ENCODE peak calls at places on chromosomes 11 and 22, in six cellular contexts. R is HFFc6, I is cardiac muscle cell, M is tibial artery, E is cardiac fibroblast, D is H9. O is an unnamed sample.

GRCh38 chr11:133531971-133532651 is at the start of gene OPCML:
- DNase-seq in R (no peak), I (no peak), M (no peak), E (no peak), D (peak), O (no peak)

GRCh38 chr11:65392186-65392829 is 5.9 kb downstream of the FRMD8 start:
- DNase-seq in R (no peak), I (no peak), M (no peak), E (no peak), D (no peak), O (no peak)

GRCh38 chr22:42957958-42958357 is 57.0 kb downstream of the PACSIN2 start:
- DNase-seq in R (no peak), I (no peak), M (no peak), E (no peak), D (no peak), O (no peak)

GRCh38 chr11:1442163-1442562 is 44.4 kb downstream of the MOB2 start:
- DNase-seq in R (no peak), I (peak), M (no peak), E (peak), D (peak), O (peak)

GRCh38 chr11:107756553-107756952 is 44.7 kb upstream of the SLN start:
- DNase-seq in R (no peak), I (no peak), M (no peak), E (no peak), D (no peak), O (no peak)

GRCh38 chr22:37747715-37748100 is 50.9 kb downstream of the TRIOBP start:
- DNase-seq in R (no peak), I (no peak), M (no peak), E (no peak), D (no peak), O (no peak)

GRCh38 chr11:1829039-1829820 is 5.6 kb upstream of the SYT8 start:
- DNase-seq in R (peak), I (peak), M (peak), E (peak), D (no peak), O (peak)

GRCh38 chr11:494761-495536 is 12.1 kb downstream of the RNH1 start:
- DNase-seq in R (no peak), I (no peak), M (no peak), E (no peak), D (no peak), O (no peak)

GRCh38 chr22:18031670-18032454 is 7.5 kb upstream of the MICAL3 start:
- DNase-seq in R (peak), I (peak), M (peak), E (peak), D (no peak), O (peak)

GRCh38 chr11:76770642-76771445 is 12.3 kb upstream of the TSKU start:
- DNase-seq in R (peak), I (peak), M (peak), E (peak), D (no peak), O (peak)

GRCh38 chr11:134858783-134859480 is 446.9 kb upstream of the B3GAT1 start:
- DNase-seq in R (no peak), I (no peak), M (no peak), E (no peak), D (no peak), O (no peak)

GRCh38 chr11:105244157-105244820 is 104.7 kb upstream of the CARD18 start:
- DNase-seq in R (peak), I (peak), M (peak), E (peak), D (no peak), O (peak)

GRCh38 chr11:15216678-15217077 is 102.0 kb downstream of the INSC start:
- DNase-seq in R (no peak), I (no peak), M (no peak), E (no peak), D (no peak), O (peak)

GRCh38 chr11:10396771-10397170 is 58.3 kb upstream of the AMPD3 start:
- DNase-seq in R (no peak), I (no peak), M (no peak), E (no peak), D (no peak), O (no peak)

GRCh38 chr22:50209893-50210292 is 9.1 kb downstream of the SELENOO start:
- DNase-seq in R (peak), I (peak), M (no peak), E (peak), D (no peak), O (peak)

GRCh38 chr22:24506802-24507438 is 11.8 kb downstream of the UPB1 start:
- DNase-seq in R (peak), I (no peak), M (no peak), E (no peak), D (peak), O (peak)

GRCh38 chr22:47384977-47385376 is 622.5 kb downstream of the TBC1D22A start:
- DNase-seq in R (no peak), I (no peak), M (peak), E (no peak), D (no peak), O (no peak)

GRCh38 chr11:93573184-93573583 is 30.0 kb upstream of the SMCO4 start:
- DNase-seq in R (peak), I (no peak), M (no peak), E (no peak), D (no peak), O (no peak)

GRCh38 chr22:37282385-37282677 is at the start of gene CYTH4:
- DNase-seq in R (no peak), I (no peak), M (peak), E (no peak), D (no peak), O (peak)

GRCh38 chr11:83070044-83070877 is 1.4 kb downstream of the RAB30 start:
- DNase-seq in R (peak), I (peak), M (no peak), E (peak), D (peak), O (no peak)

GRCh38 chr11:133531450-133531849 is 851 bp downstream of the OPCML start:
- DNase-seq in R (no peak), I (no peak), M (no peak), E (no peak), D (no peak), O (no peak)

DNA sequence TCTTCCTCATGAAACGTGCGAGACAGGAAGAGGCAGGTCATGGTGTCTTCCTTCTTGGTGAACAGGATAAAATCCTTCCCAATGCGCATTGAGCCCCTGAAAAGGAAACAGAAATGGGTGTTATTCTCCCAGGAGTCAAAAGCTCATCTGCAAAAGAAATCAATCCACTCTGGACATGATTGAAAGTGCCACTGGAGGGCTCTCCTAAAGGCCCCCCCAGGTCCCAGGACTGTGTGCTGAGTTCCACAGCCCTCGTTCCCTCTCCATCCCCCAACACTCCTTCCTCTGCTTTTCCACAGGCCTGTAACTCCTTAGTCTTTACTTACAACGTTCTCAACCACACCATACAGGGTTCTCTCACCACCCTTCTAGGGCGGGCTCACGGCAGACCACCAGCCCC is 22.2 kb downstream of the MORC2 start:
- DNase-seq in R (no peak), I (no peak), M (no peak), E (no peak), D (no peak), O (no peak)
- TF ChIP-seq CTCF in R (no peak), I (no peak), M (no peak), E (no peak), D (no peak), O (no peak)

GRCh38 chr11:124837491-124837856 is 27.8 kb upstream of the ROBO3 start:
- DNase-seq in R (peak), I (peak), M (no peak), E (peak), D (peak), O (peak)
- TF ChIP-seq CTCF in R (peak), I (peak), M (no peak), E (peak), D (no peak), O (no peak)

DNA sequence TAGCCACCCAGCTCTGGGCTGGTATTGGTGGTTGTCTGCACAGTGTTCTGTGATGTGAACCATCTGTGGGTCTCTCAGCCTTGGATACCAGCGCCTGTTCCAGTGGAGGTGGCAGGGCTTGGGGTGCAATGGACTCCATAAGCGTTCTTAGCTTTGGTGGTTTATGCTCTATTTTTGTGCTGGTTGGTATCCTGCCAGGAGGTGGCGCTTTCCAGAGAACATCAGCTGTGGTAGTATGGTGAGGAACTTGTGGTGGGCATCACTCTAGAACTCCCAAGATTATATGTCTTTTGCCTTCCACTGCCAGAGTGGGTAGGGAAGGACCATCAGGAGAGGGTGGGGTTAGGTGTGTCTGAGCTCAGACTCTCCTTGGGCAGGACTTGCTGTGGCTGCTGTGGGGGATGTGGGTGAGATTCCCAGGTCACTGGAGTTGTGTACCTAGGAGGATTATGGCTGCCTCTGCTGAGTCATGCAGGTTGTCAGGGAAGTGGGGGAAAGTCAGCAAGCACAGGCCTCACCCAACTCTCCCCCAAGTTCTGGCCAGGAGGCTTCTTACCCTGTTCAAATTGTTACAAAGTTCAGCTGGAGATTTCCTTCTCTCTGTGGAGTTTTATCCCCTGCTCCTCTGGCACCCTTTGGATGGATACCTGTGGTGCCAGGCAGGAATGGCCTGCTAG is 47.2 kb downstream of the MRGPRX2 start:
- DNase-seq in R (no peak), I (no peak), M (no peak), E (no peak), D (peak), O (peak)
- TF ChIP-seq CTCF in R (peak), I (peak), M (no peak), E (peak), D (peak), O (no peak)

GRCh38 chr11:46408407-46408986 is 16.9 kb upstream of the CHRM4 start:
- DNase-seq in R (no peak), I (no peak), M (no peak), E (no peak), D (no peak), O (no peak)

GRCh38 chr11:46407635-46408034 is 16.1 kb upstream of the CHRM4 start:
- DNase-seq in R (no peak), I (no peak), M (no peak), E (no peak), D (no peak), O (no peak)

GRCh38 chr11:46414466-46414796 is 22.9 kb upstream of the CHRM4 start:
- DNase-seq in R (no peak), I (no peak), M (no peak), E (no peak), D (no peak), O (no peak)

GRCh38 chr11:46413755-46414465 is 22.3 kb upstream of the CHRM4 start:
- DNase-seq in R (no peak), I (no peak), M (no peak), E (no peak), D (no peak), O (no peak)

GRCh38 chr11:46410021-46410420 is 18.4 kb upstream of the CHRM4 start:
- DNase-seq in R (no peak), I (peak), M (peak), E (peak), D (peak), O (no peak)
- TF ChIP-seq CTCF in R (peak), I (peak), M (no peak), E (peak), D (peak), O (no peak)

GRCh38 chr11:125164422-125165110 is at the start of gene PKNOX2:
- DNase-seq in R (peak), I (peak), M (peak), E (peak), D (peak), O (peak)
- TF ChIP-seq CTCF in R (peak), I (peak), M (no peak), E (peak), D (peak), O (no peak)

GRCh38 chr22:44366372-44367310 is 53.9 kb upstream of the SHISAL1 start:
- DNase-seq in R (no peak), I (no peak), M (no peak), E (no peak), D (no peak), O (no peak)

GRCh38 chr22:44369916-44370804 is 57.4 kb upstream of the SHISAL1 start:
- DNase-seq in R (no peak), I (no peak), M (no peak), E (no peak), D (no peak), O (no peak)

GRCh38 chr22:44371741-44372525 is 59.2 kb upstream of the SHISAL1 start:
- DNase-seq in R (no peak), I (no peak), M (no peak), E (no peak), D (no peak), O (no peak)

GRCh38 chr22:44368611-44369010 is 55.9 kb upstream of the SHISAL1 start:
- DNase-seq in R (no peak), I (no peak), M (no peak), E (no peak), D (no peak), O (no peak)

GRCh38 chr22:44369241-44369652 is 56.5 kb upstream of the SHISAL1 start:
- DNase-seq in R (no peak), I (no peak), M (no peak), E (no peak), D (peak), O (no peak)
- TF ChIP-seq CTCF in R (peak), I (peak), M (no peak), E (peak), D (peak), O (no peak)

GRCh38 chr11:30585892-30586250 is 282 bp downstream of the MPPED2 start:
- DNase-seq in R (no peak), I (peak), M (peak), E (no peak), D (peak), O (peak)

GRCh38 chr11:30583505-30584280 is 2.5 kb downstream of the MPPED2 start:
- DNase-seq in R (no peak), I (no peak), M (peak), E (no peak), D (peak), O (no peak)

GRCh38 chr11:30585067-30585891 is 874 bp downstream of the MPPED2 start:
- DNase-seq in R (no peak), I (no peak), M (peak), E (no peak), D (peak), O (peak)

GRCh38 chr11:30581646-30582045 is 4.5 kb downstream of the MPPED2 start:
- DNase-seq in R (no peak), I (no peak), M (no peak), E (no peak), D (no peak), O (no peak)

DNA sequence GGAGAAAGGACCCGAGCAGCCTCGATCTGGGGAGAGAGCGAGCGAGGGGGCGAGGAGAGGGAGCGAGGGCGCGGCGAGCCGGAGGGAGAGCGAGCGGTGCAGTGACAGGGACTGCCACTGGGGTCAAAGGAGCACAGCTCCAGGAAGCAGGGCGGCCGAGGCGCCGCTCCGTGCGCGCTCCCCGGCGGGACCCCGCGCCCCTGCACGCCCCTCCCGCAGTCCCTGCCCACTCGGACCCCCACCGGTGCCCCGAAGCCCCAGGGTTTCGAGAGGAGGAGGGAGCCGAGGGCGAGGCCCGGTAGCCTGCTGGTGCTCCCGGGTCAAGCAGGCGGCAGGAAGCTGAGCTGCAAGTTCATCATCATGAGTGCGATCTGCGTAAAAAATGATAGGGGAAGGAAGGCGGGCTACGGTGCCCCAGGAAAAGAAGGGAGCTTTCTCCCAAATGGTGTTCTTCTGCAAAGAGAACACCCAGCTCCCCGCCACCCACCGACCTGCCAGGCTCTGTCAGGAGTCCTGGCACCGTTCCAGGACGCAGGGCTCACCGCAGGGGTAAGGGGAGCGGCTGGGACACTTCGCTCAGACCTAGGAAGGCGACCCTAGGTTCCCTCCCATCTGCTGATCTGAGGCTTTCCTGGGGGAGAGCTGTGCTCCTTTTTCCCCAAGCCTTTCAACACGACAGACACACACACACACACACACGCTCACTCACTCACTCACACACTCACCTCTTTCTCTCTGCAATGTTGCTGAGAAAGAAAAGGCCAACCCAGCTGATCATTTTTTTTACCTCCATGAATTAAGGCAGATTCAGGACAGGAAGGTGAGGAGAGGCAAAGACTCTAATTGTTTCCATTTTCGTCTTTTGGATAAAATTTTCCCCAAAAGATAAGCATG is at the start of gene MPPED2:
- DNase-seq in R (no peak), I (no peak), M (peak), E (no peak), D (peak), O (peak)
- TF ChIP-seq CTCF in R (no peak), I (no peak), M (peak), E (no peak), D (peak), O (peak)

GRCh38 chr11:57641426-57641825 is 8.3 kb downstream of the YPEL4 start:
- DNase-seq in R (peak), I (peak), M (no peak), E (peak), D (no peak), O (peak)
- TF ChIP-seq CTCF in R (peak), I (peak), M (peak), E (peak), D (peak), O (peak)